ENCODE peak calls at places on chromosomes 11 and 22, in four cellular contexts. E is neural progenitor cell, H is GM23248, A is GM23338. W is an unnamed sample.

GRCh38 chr11:117606211-117606610 is 190.8 kb downstream of the DSCAML1 start:
- DNase-seq in E (no peak), H (no peak), A (peak; percentile 46), W (no peak)

GRCh38 chr11:22674470-22675426 is 8.3 kb downstream of the GAS2 start:
- DNase-seq in E (no peak), H (no peak), A (no peak), W (no peak)

GRCh38 chr11:20011294-20011951 is 148.9 kb downstream of the DBX1 start:
- DNase-seq in E (no peak), H (peak; percentile 51), A (no peak), W (no peak)

GRCh38 chr11:70467196-70468085 is 69.1 kb downstream of the CTTN start:
- DNase-seq in E (peak; percentile 80), H (peak; percentile 67), A (peak; percentile 84), W (peak; percentile 74)

GRCh38 chr11:111977141-111978027 is 40.2 kb downstream of the DIXDC1 start:
- DNase-seq in E (peak; percentile 74), H (peak; percentile 78), A (peak; percentile 57), W (peak; percentile 51)

GRCh38 chr22:46052801-46053562 is 76.0 kb upstream of the WNT7B start:
- DNase-seq in E (no peak), H (peak; percentile 77), A (no peak), W (peak; percentile 58)

GRCh38 chr22:47600281-47600680 is 837.8 kb downstream of the TBC1D22A start:
- DNase-seq in E (no peak), H (no peak), A (no peak), W (no peak)

GRCh38 chr11:9565822-9566560 is 7.5 kb upstream of the WEE1 start:
- DNase-seq in E (peak; percentile 90), H (peak; percentile 99), A (peak; percentile 85), W (peak; percentile 91)

GRCh38 chr22:23180893-23181762 is 819 bp downstream of the BCR start:
- DNase-seq in E (peak; percentile 27), H (peak; percentile 43), A (peak; percentile 47), W (peak; percentile 39)

GRCh38 chr11:16862733-16863132 is 124.3 kb downstream of the C11orf58 start:
- DNase-seq in E (no peak), H (peak; percentile 11), A (no peak), W (no peak)
- TF ChIP-seq EZH2 in E (no peak), H (no peak), A (no peak), W (no peak)

GRCh38 chr11:64865286-64866172 is 12.9 kb downstream of the EHD1 start:
- DNase-seq in E (no peak), H (peak; percentile 92), A (no peak), W (no peak)
- H3K4me3 ChIP-seq in E (no peak overlapping the region), H (peak overlapping the region; percentile 11), A (no peak overlapping the region), W (no peak overlapping the region)

GRCh38 chr22:39457047-39457545 is 284 bp downstream of the MGAT3 start:
- DNase-seq in E (peak; percentile 66), H (no peak), A (no peak), W (no peak)
- TF ChIP-seq EZH2 in E (no peak), H (no peak), A (no peak), W (no peak)

DNA sequence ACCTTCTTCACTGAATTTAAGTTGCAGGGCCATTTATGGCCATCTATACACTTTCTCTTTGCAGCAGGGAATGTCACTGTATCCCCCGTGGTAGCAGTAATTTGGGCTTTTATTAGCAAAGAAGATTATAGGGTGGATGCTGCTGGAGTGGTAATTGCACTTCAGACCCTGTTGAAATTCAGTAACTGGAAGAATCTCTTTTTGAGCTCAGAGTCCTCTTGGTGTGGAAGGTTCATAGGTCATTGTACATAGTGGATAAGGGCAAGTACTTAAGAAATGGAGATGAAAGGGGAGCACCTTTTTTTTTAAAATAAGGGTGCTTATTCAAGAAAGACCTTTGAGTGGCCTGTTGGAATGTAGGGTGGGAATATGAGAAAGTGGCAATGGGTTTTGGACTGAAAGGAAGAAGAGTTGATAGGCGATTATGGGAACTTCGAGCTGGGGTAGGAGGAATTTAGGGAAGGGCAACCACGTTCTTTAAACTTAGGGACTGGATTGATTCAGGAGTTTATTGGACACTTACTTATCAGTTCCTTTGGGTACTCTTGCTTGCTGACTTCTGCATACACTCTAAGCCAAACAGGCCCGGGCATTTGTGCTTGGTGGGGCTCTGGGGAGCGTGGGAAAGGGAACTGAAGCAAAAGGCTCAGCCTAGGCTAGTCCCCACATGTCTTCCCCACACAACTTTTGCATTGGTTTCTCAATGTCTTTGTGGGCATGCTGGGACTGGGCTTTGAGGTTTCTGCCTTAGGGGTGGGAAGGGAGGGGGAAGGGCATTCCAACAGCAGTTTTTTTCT is 26.5 kb downstream of the CTNND1 start:
- DNase-seq in E (peak; percentile 36), H (no peak), A (peak; percentile 71), W (no peak)
- H3K4me3 ChIP-seq in E (peak overlapping the region; percentile 4), H (no peak overlapping the region), A (peak overlapping the region; percentile 0), W (no peak overlapping the region)

DNA sequence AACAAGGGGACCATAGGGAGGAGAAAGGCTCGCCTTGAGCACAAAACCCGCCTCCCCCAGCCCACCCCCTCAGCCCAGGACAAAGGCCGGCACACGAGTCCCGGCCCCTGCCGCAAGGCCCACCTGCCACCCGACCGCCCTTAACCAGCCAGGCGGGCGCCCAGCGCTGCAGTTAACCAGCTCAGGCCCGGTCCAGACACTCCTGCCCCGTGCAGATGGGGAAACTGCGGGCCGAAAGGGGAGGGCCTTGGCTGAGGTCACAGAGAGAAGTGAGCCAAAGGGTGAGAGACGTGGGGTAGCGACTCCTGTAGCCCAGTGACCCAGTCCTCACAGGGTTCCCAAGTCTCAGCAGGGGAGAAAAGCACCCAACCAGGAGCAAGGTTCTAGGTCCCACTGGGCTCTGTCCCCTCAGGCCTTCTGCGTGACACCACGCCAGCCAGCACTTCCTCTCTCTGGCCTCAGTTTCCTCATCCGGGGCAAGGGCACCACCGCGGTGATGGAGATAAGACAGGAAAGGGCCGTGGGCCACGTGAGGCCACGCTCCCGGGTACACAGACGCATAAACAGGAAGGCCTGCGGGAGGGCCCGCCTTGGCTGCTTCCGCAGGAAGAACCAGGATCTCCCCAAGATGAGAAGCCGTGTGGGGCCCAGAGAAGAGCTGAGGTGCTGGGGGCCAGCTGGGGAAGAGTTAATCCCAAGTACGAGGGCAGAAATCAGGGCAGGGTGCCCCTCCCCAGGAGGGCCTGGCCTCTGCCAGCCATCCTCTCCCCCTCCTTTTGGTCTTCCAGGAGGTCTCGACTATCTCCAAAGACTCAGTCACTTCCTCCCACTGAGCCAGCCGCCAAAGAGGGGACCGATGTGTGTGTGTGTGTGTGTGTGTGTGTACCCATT is 1.8 kb downstream of the MFNG start:
- DNase-seq in E (peak; percentile 71), H (no peak), A (no peak), W (no peak)
- TF ChIP-seq EZH2 in E (no peak), H (no peak), A (no peak), W (no peak)

DNA sequence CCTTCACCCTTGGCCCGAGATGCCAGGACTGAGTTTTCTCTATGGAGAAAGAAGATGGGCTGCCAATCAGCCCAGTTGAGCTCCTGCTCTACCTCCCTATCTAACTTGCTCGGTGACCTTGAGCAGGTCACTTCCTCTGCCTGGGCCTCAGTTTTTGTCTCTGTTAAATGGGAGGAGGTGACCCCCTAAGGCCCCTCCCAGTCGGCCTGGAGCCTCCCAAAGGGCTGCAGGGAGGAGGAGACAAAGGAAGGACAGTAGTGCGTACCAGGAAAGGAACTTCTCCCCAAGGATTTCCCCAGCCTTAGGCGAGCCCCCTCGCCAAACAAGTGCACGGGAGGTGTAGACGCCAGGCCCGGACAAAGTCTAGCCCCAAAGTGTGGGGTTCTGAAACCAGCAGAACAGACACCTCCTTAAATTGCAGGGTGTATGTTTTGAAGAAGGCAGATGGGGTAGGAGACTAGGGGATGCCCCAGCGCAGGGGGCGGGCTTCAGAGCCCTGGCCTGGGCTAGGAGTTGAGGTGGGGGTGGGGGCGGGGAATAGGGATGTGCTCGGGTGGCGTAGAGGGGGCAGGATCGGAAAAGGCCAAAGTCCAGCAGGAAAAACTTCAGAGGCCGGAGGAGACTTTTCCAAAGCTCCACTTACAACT is 1.0 kb downstream of the CBX7 start:
- DNase-seq in E (no peak), H (peak; percentile 23), A (no peak), W (no peak)
- H3K4me3 ChIP-seq in E (peak overlapping the region; percentile 55), H (peak overlapping the region; percentile 60), A (peak overlapping the region; percentile 73), W (peak overlapping the region; percentile 54)

GRCh38 chr11:2612884-2613571 is 86.8 kb downstream of the KCNQ1OT1 start:
- DNase-seq in E (no peak), H (no peak), A (no peak), W (no peak)
- TF ChIP-seq EZH2 in E (no peak), H (no peak), A (no peak), W (no peak)